ENCODE peak calls at places on chromosome 18, in five cellular contexts. X is GM12864, L is AG04450, A is GM06990, H is mucosa of descending colon. W is an unnamed sample.

GRCh38 chr18:48743046-48743445 is 204.2 kb downstream of the CTIF start:
- DNase-seq in X (no peak), L (peak), A (no peak), H (peak), W (no peak)

GRCh38 chr18:27413495-27414401 is 228.6 kb upstream of the CHST9 start:
- DNase-seq in X (no peak), L (no peak), A (no peak), H (peak), W (no peak)

GRCh38 chr18:79771446-79772107 is 26.2 kb upstream of the KCNG2 start:
- DNase-seq in X (no peak), L (no peak), A (no peak), H (no peak), W (no peak)

GRCh38 chr18:7117390-7118355 is at the start of gene LAMA1:
- DNase-seq in X (no peak), L (no peak), A (no peak), H (no peak), W (no peak)

GRCh38 chr18:74516271-74517235 is 17.7 kb upstream of the CNDP1 start:
- DNase-seq in X (no peak), L (no peak), A (no peak), H (no peak), W (no peak)

GRCh38 chr18:79580481-79581171 is 99.0 kb upstream of the CTDP1 start:
- DNase-seq in X (no peak), L (no peak), A (no peak), H (no peak), W (no peak)

GRCh38 chr18:8056723-8057122 is 489.6 kb downstream of the PTPRM start:
- DNase-seq in X (no peak), L (no peak), A (no peak), H (no peak), W (no peak)

GRCh38 chr18:75638597-75639467 is 211.3 kb upstream of the SMIM21 start:
- DNase-seq in X (no peak), L (peak), A (no peak), H (peak), W (no peak)

GRCh38 chr18:5275872-5276271 is 19.7 kb downstream of the ZBTB14 start:
- DNase-seq in X (no peak), L (no peak), A (no peak), H (no peak), W (no peak)

GRCh38 chr18:46408334-46408987 is 248.6 kb downstream of the LOXHD1 start:
- DNase-seq in X (no peak), L (no peak), A (no peak), H (no peak), W (no peak)

GRCh38 chr18:28147674-28148171 is 29.2 kb downstream of the CDH2 start:
- DNase-seq in X (no peak), L (peak), A (no peak), H (no peak), W (peak)

GRCh38 chr18:61870151-61870550 is 22.7 kb downstream of the RNF152 start:
- DNase-seq in X (no peak), L (peak), A (no peak), H (peak), W (no peak)

GRCh38 chr18:27185025-27185763 is at the start of gene CHST9:
- DNase-seq in X (no peak), L (no peak), A (peak), H (no peak), W (peak)

GRCh38 chr18:12777543-12777942 is 74.7 kb downstream of the PSMG2 start:
- DNase-seq in X (no peak), L (no peak), A (no peak), H (peak), W (peak)
- H3K4me3 ChIP-seq in X (no peak), L (no peak), A (no peak), H (no peak), W (peak)

GRCh38 chr18:702957-703659 is 9.3 kb downstream of the ENOSF1 start:
- DNase-seq in X (no peak), L (peak), A (no peak), H (no peak), W (no peak)
- H3K4me3 ChIP-seq in X (no peak), L (peak), A (no peak), H (no peak), W (no peak)

DNA sequence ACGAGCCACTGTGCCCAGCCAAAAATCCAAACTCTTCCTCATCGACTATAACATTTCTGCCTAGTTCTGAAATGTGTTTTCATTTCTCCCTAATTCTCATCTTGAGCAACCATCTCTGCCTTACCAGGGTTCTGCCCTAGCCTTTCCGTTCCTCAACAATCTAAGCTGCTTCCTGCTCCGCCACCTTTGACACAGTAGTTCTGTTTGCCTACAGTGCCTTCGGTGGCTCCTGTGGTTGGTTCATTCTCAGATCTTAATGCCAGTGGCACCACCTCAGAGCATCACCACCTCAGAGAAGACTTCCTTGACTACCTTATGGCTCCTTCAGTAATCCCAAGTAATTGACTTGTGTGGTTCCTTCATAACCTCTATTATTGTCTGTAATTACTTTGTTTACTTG is 3.8 kb downstream of the SOCS6 start:
- DNase-seq in X (no peak), L (no peak), A (no peak), H (peak), W (no peak)
- H3K4me3 ChIP-seq in X (no peak), L (no peak), A (no peak), H (no peak), W (no peak)

GRCh38 chr18:24530630-24531111 is 70.2 kb downstream of the HRH4 start:
- DNase-seq in X (no peak), L (no peak), A (no peak), H (no peak), W (no peak)
- H3K4me3 ChIP-seq in X (no peak), L (no peak), A (no peak), H (no peak), W (no peak)

GRCh38 chr18:25705650-25706049 is 353.7 kb upstream of the ZNF521 start:
- DNase-seq in X (no peak), L (no peak), A (no peak), H (no peak), W (no peak)
- H3K4me3 ChIP-seq in X (no peak), L (no peak), A (no peak), H (no peak), W (no peak)

W was measured in Caco-2.